ENCODE peak calls at places on chromosomes 3 and 15, in five cellular contexts. C is prostate gland, D is transverse colon, L is uterus, M is IMR-90. U is an unnamed sample.

GRCh38 chr3:146948161-146948560 is 343.0 kb upstream of the PLSCR5 start:
- DNase-seq in C (no peak), M (no peak), L (no peak), D (no peak), U (no peak)

GRCh38 chr3:152183473-152183872 is 85.3 kb upstream of the MBNL1 start:
- DNase-seq in M (peak; percentile 44), D (no peak), C (no peak), L (peak; percentile 36), U (peak; percentile 34)

GRCh38 chr3:14266361-14266760 is 87.7 kb downstream of the LSM3 start:
- DNase-seq in C (no peak), D (no peak), L (peak; percentile 84), M (peak; percentile 96), U (no peak)

GRCh38 chr15:83299462-83299861 is 15.0 kb upstream of the BNC1 start:
- DNase-seq in M (no peak), D (no peak), C (no peak), L (no peak), U (no peak)

GRCh38 chr3:185549111-185549510 is 3.3 kb downstream of the LIPH start:
- DNase-seq in D (no peak), C (no peak), M (peak; percentile 98), L (peak; percentile 20), U (peak; percentile 82)

GRCh38 chr3:177842302-177842701 is 645.0 kb upstream of the TBL1XR1 start:
- DNase-seq in M (no peak), D (no peak), L (no peak), C (no peak), U (no peak)

GRCh38 chr3:33523093-33523667 is 83.0 kb upstream of the UBP1 start:
- DNase-seq in M (no peak), L (no peak), D (no peak), C (no peak), U (no peak)

GRCh38 chr3:101976473-101976872 is 127.2 kb downstream of the NFKBIZ start:
- DNase-seq in D (no peak), L (no peak), M (no peak), C (no peak), U (no peak)

GRCh38 chr15:41323611-41324010 is 8.8 kb downstream of the OIP5 start:
- DNase-seq in M (no peak), D (no peak), C (no peak), L (no peak), U (no peak)

GRCh38 chr15:57432141-57432701 is 55.9 kb downstream of the CGNL1 start:
- DNase-seq in M (no peak), C (no peak), D (no peak), L (no peak), U (peak; percentile 26)

GRCh38 chr3:64260391-64260790 is 35.1 kb upstream of the PRICKLE2 start:
- DNase-seq in D (no peak), C (no peak), M (peak; percentile 66), L (no peak), U (no peak)

GRCh38 chr15:29291067-29291466 is 21.4 kb upstream of the NSMCE3 start:
- DNase-seq in C (no peak), M (no peak), D (no peak), L (no peak), U (no peak)

GRCh38 chr3:189961525-189962161 is 159.1 kb downstream of the P3H2 start:
- DNase-seq in D (peak; percentile 82), C (peak; percentile 71), M (peak; percentile 82), L (peak; percentile 77), U (peak; percentile 84)
- TF ChIP-seq POLR2A in D (no peak), C (no peak), M (no peak), L (no peak), U (no peak)

GRCh38 chr15:67807141-67807540 is 18.2 kb upstream of the SKOR1 start:
- DNase-seq in L (no peak), D (no peak), M (no peak), C (no peak), U (no peak)

GRCh38 chr15:67807836-67808235 is 17.5 kb upstream of the SKOR1 start:
- DNase-seq in M (no peak), C (no peak), D (no peak), L (no peak), U (no peak)

GRCh38 chr15:67805871-67806538 is 19.3 kb upstream of the SKOR1 start:
- DNase-seq in L (no peak), C (no peak), D (no peak), M (no peak), U (no peak)

GRCh38 chr15:67805008-67805681 is 20.2 kb upstream of the SKOR1 start:
- DNase-seq in L (no peak), D (no peak), C (no peak), M (no peak), U (no peak)

GRCh38 chr15:67806539-67806935 is 18.8 kb upstream of the SKOR1 start:
- DNase-seq in L (no peak), C (no peak), D (no peak), M (no peak), U (no peak)
- TF ChIP-seq POLR2A in L (no peak), C (no peak), D (no peak), M (no peak), U (no peak)

GRCh38 chr15:42495361-42496212 is at the start of gene SNAP23:
- DNase-seq in M (peak; percentile 96), L (peak; percentile 93), C (peak; percentile 96), D (peak; percentile 96), U (peak; percentile 97)
- TF ChIP-seq POLR2A in M (peak; percentile 92), L (peak; percentile 96), C (peak; percentile 98), D (peak; percentile 98), U (peak; percentile 79)

GRCh38 chr3:108221911-108222812 is at the start of gene IFT57:
- DNase-seq in L (peak; percentile 98), M (peak; percentile 98), D (peak; percentile 98), C (peak; percentile 98), U (peak; percentile 99)
- TF ChIP-seq POLR2A in L (peak; percentile 76), M (peak; percentile 92), D (peak; percentile 86), C (peak; percentile 78), U (peak; percentile 97)

GRCh38 chr15:69311319-69311721 is 12.6 kb downstream of the PAQR5 start:
- DNase-seq in D (no peak), M (peak; percentile 83), C (no peak), L (no peak), U (no peak)
- TF ChIP-seq POLR2A in D (no peak), M (no peak), C (no peak), L (no peak), U (no peak)

GRCh38 chr3:47343471-47343971 is 37.3 kb upstream of the PTPN23 start:
- DNase-seq in C (no peak), D (no peak), L (no peak), M (no peak), U (no peak)

GRCh38 chr3:47339951-47340350 is 40.9 kb upstream of the PTPN23 start:
- DNase-seq in C (no peak), L (no peak), M (no peak), D (no peak), U (no peak)

GRCh38 chr3:47340866-47341265 is 40.0 kb upstream of the PTPN23 start:
- DNase-seq in M (no peak), D (no peak), C (no peak), L (no peak), U (no peak)

GRCh38 chr3:47342812-47343211 is 38.0 kb upstream of the PTPN23 start:
- DNase-seq in D (no peak), C (no peak), M (no peak), L (no peak), U (no peak)

GRCh38 chr3:47342156-47342555 is 38.7 kb upstream of the PTPN23 start:
- DNase-seq in D (no peak), M (no peak), C (no peak), L (no peak), U (no peak)
- TF ChIP-seq POLR2A in D (no peak), M (no peak), C (no peak), L (no peak), U (no peak)

GRCh38 chr15:39365161-39365560 is 215.7 kb upstream of the THBS1 start:
- DNase-seq in C (no peak), M (peak; percentile 29), D (no peak), L (no peak), U (no peak)
- TF ChIP-seq POLR2A in C (no peak), M (no peak), D (no peak), L (no peak), U (no peak)

GRCh38 chr3:17195192-17195611 is 310.4 kb downstream of the PLCL2 start:
- DNase-seq in D (peak; percentile 26), L (no peak), M (peak; percentile 29), C (no peak), U (peak; percentile 66)
- TF ChIP-seq POLR2A in D (no peak), L (no peak), M (no peak), C (no peak), U (no peak)

GRCh38 chr3:126357299-126358037 is at the start of gene KLF15:
- DNase-seq in L (peak; percentile 89), C (peak; percentile 90), M (peak; percentile 72), D (peak; percentile 89), U (peak; percentile 93)

GRCh38 chr3:126356373-126357298 is 572 bp downstream of the KLF15 start:
- DNase-seq in C (peak; percentile 41), M (no peak), L (peak; percentile 47), D (peak; percentile 20), U (peak; percentile 63)

GRCh38 chr3:126354776-126355175 is 2.4 kb downstream of the KLF15 start:
- DNase-seq in C (no peak), D (no peak), M (no peak), L (no peak), U (peak; percentile 45)

GRCh38 chr3:126355251-126355650 is 2.0 kb downstream of the KLF15 start:
- DNase-seq in D (no peak), M (no peak), C (no peak), L (no peak), U (no peak)

DNA sequence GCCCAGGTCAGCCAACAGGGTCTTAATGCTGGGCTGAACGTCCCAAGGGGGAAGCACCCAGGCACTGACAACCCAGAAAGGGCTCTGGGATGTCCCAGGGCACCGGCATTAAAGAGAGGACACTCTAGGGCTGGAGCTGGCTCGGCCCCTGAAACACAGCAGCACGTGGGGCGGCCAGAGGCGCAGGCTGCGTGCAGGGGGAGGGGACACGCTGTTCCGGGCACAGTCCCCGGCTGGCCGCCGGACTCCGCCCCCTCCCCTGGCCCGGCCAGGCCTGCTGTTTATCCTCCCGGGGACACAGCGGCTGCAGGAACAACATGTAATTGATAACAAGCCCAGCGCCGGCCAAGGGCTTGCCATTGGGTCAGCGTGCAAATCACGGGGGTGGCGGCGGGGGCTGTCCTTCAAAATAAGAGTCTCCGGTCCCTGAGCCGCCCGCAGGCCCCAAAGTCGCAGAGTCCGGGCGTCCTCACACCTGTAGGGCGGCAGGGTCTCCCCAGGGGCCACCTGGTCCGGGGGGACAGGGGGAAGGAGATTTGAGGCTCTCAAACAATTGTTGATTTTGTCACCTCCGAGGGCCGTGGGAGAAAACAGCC is 1.3 kb downstream of the KLF15 start:
- DNase-seq in D (peak; percentile 88), L (peak; percentile 95), M (peak; percentile 52), C (peak; percentile 98), U (peak; percentile 99)
- TF ChIP-seq POLR2A in D (peak; percentile 56), L (peak; percentile 59), M (no peak), C (peak; percentile 48), U (peak; percentile 97)